ENCODE peak calls at places on chromosomes 7 and 10, in nine cellular contexts. W is stomach; R is cardiac muscle cell; E is fibroblast of mammary gland; J is epithelial cell of esophagus; V is GM10248; U is breast epithelium; D is OCI-LY7; L is CD4-positive, alpha-beta T cell. G is an unnamed sample.

GRCh38 chr10:5910323-5911100 is 20.5 kb downstream of the FBH1 start:
- DNase-seq in W (no peak), R (no peak), E (peak), J (no peak), V (no peak), U (no peak), D (no peak), L (no peak), G (no peak)

GRCh38 chr7:111736475-111736874 is 174.2 kb upstream of the IMMP2L start:
- DNase-seq in W (no peak), R (no peak), E (no peak), J (peak), V (no peak), U (no peak), D (no peak), L (no peak), G (no peak)

GRCh38 chr10:125811251-125811650 is 11.8 kb downstream of the UROS start:
- DNase-seq in W (no peak), R (no peak), E (no peak), J (no peak), V (no peak), U (no peak), D (no peak), L (no peak), G (peak)

GRCh38 chr10:100653238-100653956 is 92.0 kb upstream of the PAX2 start:
- DNase-seq in W (no peak), R (no peak), E (no peak), J (no peak), V (no peak), U (no peak), D (no peak), L (no peak), G (no peak)

GRCh38 chr7:138125598-138126111 is 49.4 kb downstream of the AKR1D1 start:
- DNase-seq in W (no peak), R (no peak), E (peak), J (peak), V (peak), U (no peak), D (no peak), L (no peak), G (peak)

GRCh38 chr7:158541330-158542010 is 46.2 kb downstream of the PTPRN2 start:
- DNase-seq in W (no peak), R (no peak), E (no peak), J (no peak), V (peak), U (no peak), D (peak), L (no peak), G (no peak)

GRCh38 chr7:5689118-5689517 is 92.3 kb downstream of the RNF216 start:
- DNase-seq in W (no peak), R (peak), E (peak), J (peak), V (no peak), U (no peak), D (no peak), L (peak), G (no peak)

GRCh38 chr7:141945356-141945755 is 1.4 kb downstream of the CLEC5A start:
- DNase-seq in W (no peak), R (no peak), E (peak), J (peak), V (no peak), U (no peak), D (no peak), L (no peak), G (no peak)

GRCh38 chr7:21429786-21430574 is 2.1 kb downstream of the SP4 start:
- DNase-seq in W (no peak), R (no peak), E (no peak), J (no peak), V (no peak), U (no peak), D (no peak), L (no peak), G (no peak)

GRCh38 chr10:70222340-70222794 is 10.9 kb downstream of the PPA1 start:
- DNase-seq in W (no peak), R (no peak), E (no peak), J (peak), V (no peak), U (peak), D (no peak), L (no peak), G (peak)

GRCh38 chr10:100192350-100192749 is 6.5 kb upstream of the ERLIN1 start:
- DNase-seq in W (no peak), R (no peak), E (no peak), J (no peak), V (no peak), U (no peak), D (no peak), L (no peak), G (no peak)

GRCh38 chr10:30556189-30556588 is 73.4 kb downstream of the LYZL2 start:
- DNase-seq in W (no peak), R (no peak), E (no peak), J (peak), V (no peak), U (no peak), D (no peak), L (no peak), G (no peak)

GRCh38 chr7:30285067-30285530 is 702 bp downstream of the ZNRF2 start:
- DNase-seq in W (peak), R (peak), E (peak), J (peak), V (peak), U (no peak), D (peak), L (peak), G (no peak)

GRCh38 chr10:29634105-29634504 is 666 bp downstream of the SVIL start:
- DNase-seq in W (no peak), R (no peak), E (no peak), J (peak), V (no peak), U (peak), D (no peak), L (no peak), G (no peak)

GRCh38 chr7:83824214-83824613 is 175.3 kb upstream of the SEMA3E start:
- DNase-seq in W (no peak), R (no peak), E (peak), J (peak), V (no peak), U (no peak), D (no peak), L (no peak), G (no peak)

GRCh38 chr10:14185501-14186045 is 145.2 kb downstream of the FRMD4A start:
- DNase-seq in W (no peak), R (peak), E (peak), J (peak), V (peak), U (no peak), D (peak), L (peak), G (peak)

GRCh38 chr7:79982151-79982770 is 152.4 kb upstream of the GNAI1 start:
- DNase-seq in W (no peak), R (no peak), E (peak), J (peak), V (no peak), U (no peak), D (no peak), L (no peak), G (peak)

GRCh38 chr7:135800560-135800959 is 51.9 kb upstream of the FAM180A start:
- DNase-seq in W (no peak), R (peak), E (no peak), J (no peak), V (no peak), U (no peak), D (no peak), L (no peak), G (no peak)

GRCh38 chr7:5596046-5596895 is 172.6 kb upstream of the TNRC18 start:
- DNase-seq in W (peak), R (peak), E (peak), J (peak), V (peak), U (peak), D (peak), L (peak), G (peak)

GRCh38 chr10:67725567-67725966 is 29.6 kb upstream of the CTNNA3 start:
- DNase-seq in W (no peak), R (no peak), E (no peak), J (no peak), V (no peak), U (no peak), D (no peak), L (no peak), G (no peak)

GRCh38 chr10:69895759-69896158 is 94.1 kb downstream of the COL13A1 start:
- DNase-seq in W (no peak), R (peak), E (peak), J (no peak), V (no peak), U (no peak), D (no peak), L (no peak), G (peak)

GRCh38 chr7:156818133-156818532 is 74.8 kb downstream of the LMBR1 start:
- DNase-seq in W (no peak), R (no peak), E (no peak), J (no peak), V (no peak), U (no peak), D (no peak), L (no peak), G (no peak)

GRCh38 chr7:156820445-156821063 is 72.4 kb downstream of the LMBR1 start:
- DNase-seq in W (no peak), R (no peak), E (no peak), J (no peak), V (no peak), U (no peak), D (no peak), L (no peak), G (no peak)

GRCh38 chr7:156811706-156812105 is 81.3 kb downstream of the LMBR1 start:
- DNase-seq in W (no peak), R (no peak), E (no peak), J (no peak), V (no peak), U (no peak), D (no peak), L (no peak), G (no peak)

GRCh38 chr7:156819733-156820295 is 73.2 kb downstream of the LMBR1 start:
- DNase-seq in W (no peak), R (no peak), E (no peak), J (no peak), V (no peak), U (no peak), D (no peak), L (no peak), G (no peak)

DNA sequence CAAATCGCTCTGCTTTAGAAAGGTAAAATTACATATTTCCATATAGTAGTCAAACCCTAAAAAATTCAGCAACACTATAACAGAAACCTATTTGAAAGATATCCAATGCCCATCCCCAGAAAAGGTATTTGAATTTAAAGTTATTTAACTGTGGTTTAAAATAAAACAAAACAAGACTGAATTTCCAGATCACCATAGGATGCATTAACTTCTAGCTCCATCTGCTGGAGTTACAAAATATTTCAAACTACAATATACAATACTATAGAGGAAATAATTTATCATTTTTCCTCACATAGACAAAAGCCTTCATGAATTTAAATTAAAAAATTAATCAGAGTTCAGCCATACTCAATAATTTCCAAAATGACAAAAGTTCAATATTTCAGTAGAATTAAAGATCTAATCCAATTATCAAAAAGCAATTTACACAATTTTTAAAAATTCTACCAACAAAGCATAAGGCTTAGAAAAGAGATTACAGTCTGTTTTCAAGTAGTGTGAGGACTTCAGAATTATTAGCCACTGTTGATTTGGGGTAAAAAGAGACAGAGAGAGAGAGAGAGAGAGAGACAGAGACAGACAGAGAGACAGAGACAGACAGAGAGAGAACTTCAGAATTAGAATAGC is 75.9 kb downstream of the LMBR1 start:
- DNase-seq in W (no peak), R (peak), E (peak), J (peak), V (peak), U (no peak), D (peak), L (no peak), G (peak)
- TF ChIP-seq CTCF in W (no peak), R (peak), E (peak), J (peak), V (peak), U (peak), D (peak), L (peak), G (peak)

GRCh38 chr7:29239638-29240037 is 45.1 kb downstream of the CHN2 start:
- DNase-seq in W (no peak), R (no peak), E (peak), J (peak), V (no peak), U (no peak), D (no peak), L (no peak), G (no peak)
- TF ChIP-seq CTCF in W (no peak), R (peak), E (peak), J (peak), V (no peak), U (no peak), D (peak), L (peak), G (peak)

GRCh38 chr10:73816917-73817729 is 5.7 kb upstream of the NDST2 start:
- DNase-seq in W (no peak), R (peak), E (no peak), J (no peak), V (no peak), U (no peak), D (no peak), L (no peak), G (no peak)

GRCh38 chr10:73814276-73814895 is 3.0 kb upstream of the NDST2 start:
- DNase-seq in W (no peak), R (no peak), E (no peak), J (no peak), V (no peak), U (no peak), D (no peak), L (no peak), G (no peak)

GRCh38 chr10:73813333-73813732 is 1.9 kb upstream of the NDST2 start:
- DNase-seq in W (no peak), R (no peak), E (no peak), J (no peak), V (no peak), U (no peak), D (no peak), L (no peak), G (no peak)

GRCh38 chr10:73815719-73816030 is 4.3 kb upstream of the NDST2 start:
- DNase-seq in W (no peak), R (no peak), E (no peak), J (no peak), V (no peak), U (no peak), D (no peak), L (no peak), G (no peak)

GRCh38 chr10:73814896-73815718 is 3.7 kb upstream of the NDST2 start:
- DNase-seq in W (no peak), R (no peak), E (peak), J (peak), V (no peak), U (no peak), D (peak), L (no peak), G (no peak)
- TF ChIP-seq CTCF in W (no peak), R (no peak), E (peak), J (peak), V (no peak), U (no peak), D (peak), L (peak), G (peak)

GRCh38 chr7:40199076-40199802 is 64.4 kb downstream of the SUGCT start:
- DNase-seq in W (no peak), R (peak), E (peak), J (peak), V (no peak), U (no peak), D (peak), L (no peak), G (peak)

GRCh38 chr7:40202851-40203250 is 68.0 kb downstream of the SUGCT start:
- DNase-seq in W (no peak), R (no peak), E (no peak), J (no peak), V (no peak), U (no peak), D (no peak), L (no peak), G (no peak)

GRCh38 chr7:40200791-40201190 is 66.0 kb downstream of the SUGCT start:
- DNase-seq in W (no peak), R (peak), E (peak), J (no peak), V (no peak), U (no peak), D (no peak), L (no peak), G (peak)

GRCh38 chr7:40194743-40195142 is 59.9 kb downstream of the SUGCT start:
- DNase-seq in W (no peak), R (peak), E (peak), J (peak), V (no peak), U (no peak), D (no peak), L (no peak), G (peak)

GRCh38 chr7:40197527-40197926 is 62.7 kb downstream of the SUGCT start:
- DNase-seq in W (no peak), R (no peak), E (peak), J (no peak), V (no peak), U (no peak), D (no peak), L (no peak), G (no peak)
- TF ChIP-seq CTCF in W (no peak), R (no peak), E (no peak), J (no peak), V (no peak), U (no peak), D (no peak), L (no peak), G (no peak)

DNA sequence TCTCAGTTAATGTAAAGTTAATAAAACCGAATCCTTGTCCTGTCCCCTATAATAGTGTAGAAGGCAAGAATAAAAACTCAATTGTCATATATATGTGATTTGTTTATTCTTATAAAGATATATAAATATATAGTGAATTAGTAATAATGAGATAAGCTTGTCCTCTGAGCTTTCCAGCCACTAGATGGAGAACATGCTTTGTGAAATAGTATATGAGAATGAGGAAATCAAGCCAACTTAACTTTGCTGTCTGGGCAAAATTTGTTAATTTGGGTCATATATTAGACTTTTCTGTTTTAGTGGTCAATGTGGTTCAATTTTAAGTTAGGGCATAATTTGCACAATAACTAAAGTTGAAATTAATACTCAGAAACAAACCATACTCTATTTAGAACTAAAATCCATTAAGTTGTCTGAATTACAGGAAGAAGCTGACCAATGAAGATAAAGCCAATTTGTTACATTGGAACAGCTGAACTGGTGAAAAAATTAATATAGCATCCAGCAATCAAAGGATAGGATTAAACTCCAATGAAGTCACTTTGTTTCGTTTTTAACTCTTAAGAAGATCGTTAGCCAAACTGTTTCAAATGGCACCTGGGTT is 595.0 kb downstream of the ARL4A start:
- DNase-seq in W (no peak), R (peak), E (peak), J (peak), V (no peak), U (no peak), D (peak), L (no peak), G (peak)
- TF ChIP-seq CTCF in W (no peak), R (peak), E (peak), J (peak), V (no peak), U (no peak), D (peak), L (no peak), G (peak)

GRCh38 chr7:121544199-121544598 is 148.1 kb upstream of the FAM3C start:
- DNase-seq in W (no peak), R (no peak), E (peak), J (no peak), V (no peak), U (no peak), D (no peak), L (no peak), G (no peak)
- TF ChIP-seq CTCF in W (no peak), R (no peak), E (peak), J (no peak), V (no peak), U (no peak), D (no peak), L (no peak), G (no peak)

GRCh38 chr10:86755454-86755739 is 1.0 kb upstream of the BMPR1A start:
- DNase-seq in W (no peak), R (no peak), E (no peak), J (no peak), V (no peak), U (no peak), D (no peak), L (no peak), G (no peak)

GRCh38 chr10:86756511-86757109 is at the start of gene BMPR1A:
- DNase-seq in W (peak), R (peak), E (peak), J (peak), V (peak), U (peak), D (no peak), L (no peak), G (peak)

GRCh38 chr10:86755740-86756510 is 494 bp upstream of the BMPR1A start:
- DNase-seq in W (peak), R (peak), E (peak), J (peak), V (peak), U (peak), D (peak), L (peak), G (peak)

GRCh38 chr10:86758231-86759072 is 2.0 kb downstream of the BMPR1A start:
- DNase-seq in W (no peak), R (peak), E (peak), J (peak), V (no peak), U (no peak), D (no peak), L (no peak), G (no peak)

GRCh38 chr10:86757110-86757790 is 831 bp downstream of the BMPR1A start:
- DNase-seq in W (peak), R (peak), E (peak), J (peak), V (no peak), U (peak), D (no peak), L (no peak), G (peak)
- TF ChIP-seq CTCF in W (no peak), R (peak), E (peak), J (peak), V (no peak), U (peak), D (no peak), L (no peak), G (peak)

DNA sequence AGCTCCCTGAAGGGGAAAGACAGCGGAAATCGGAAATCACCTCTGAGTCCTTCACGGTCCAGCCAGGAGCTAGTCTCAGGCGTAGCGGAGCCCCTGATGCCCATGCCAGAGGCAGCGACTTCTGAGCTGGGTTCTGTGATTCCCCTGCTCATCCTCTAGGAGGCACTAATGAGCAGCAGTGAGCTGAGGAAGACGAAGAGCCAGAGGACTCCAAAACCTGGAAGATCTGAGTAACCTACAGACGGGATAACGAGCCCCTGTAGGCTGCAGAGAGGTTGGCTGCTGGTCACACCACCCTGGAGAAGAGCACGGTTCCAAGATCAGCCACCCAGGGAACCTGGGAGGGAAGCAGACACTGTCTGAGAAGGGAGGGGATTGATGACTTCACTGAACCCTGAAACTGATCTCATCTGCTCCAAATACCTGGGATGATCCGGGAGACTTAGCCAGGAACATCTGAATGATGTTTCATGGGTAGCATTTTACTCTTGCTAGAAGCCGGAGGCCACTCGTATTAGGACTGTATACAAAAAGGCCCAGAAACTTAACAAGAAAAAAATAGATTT is 304.1 kb downstream of the PAXIP1 start:
- DNase-seq in W (no peak), R (no peak), E (no peak), J (no peak), V (no peak), U (no peak), D (peak), L (no peak), G (no peak)
- TF ChIP-seq CTCF in W (no peak), R (no peak), E (peak), J (no peak), V (peak), U (no peak), D (peak), L (no peak), G (no peak)

GRCh38 chr7:45920543-45921380 is at the start of gene IGFBP3:
- DNase-seq in W (no peak), R (peak), E (peak), J (peak), V (no peak), U (no peak), D (no peak), L (no peak), G (peak)

GRCh38 chr7:45921381-45921698 is 268 bp upstream of the IGFBP3 start:
- DNase-seq in W (no peak), R (no peak), E (no peak), J (no peak), V (no peak), U (no peak), D (no peak), L (no peak), G (no peak)

GRCh38 chr7:45919231-45919825 is 1.7 kb downstream of the IGFBP3 start:
- DNase-seq in W (no peak), R (no peak), E (no peak), J (no peak), V (no peak), U (no peak), D (no peak), L (no peak), G (no peak)

GRCh38 chr7:45918556-45918955 is 2.5 kb downstream of the IGFBP3 start:
- DNase-seq in W (no peak), R (no peak), E (no peak), J (no peak), V (no peak), U (no peak), D (no peak), L (no peak), G (no peak)

GRCh38 chr7:45919947-45920542 is 1.0 kb downstream of the IGFBP3 start:
- DNase-seq in W (no peak), R (no peak), E (no peak), J (no peak), V (no peak), U (no peak), D (no peak), L (no peak), G (no peak)
- TF ChIP-seq CTCF in W (no peak), R (no peak), E (no peak), J (no peak), V (no peak), U (no peak), D (no peak), L (no peak), G (no peak)

G was measured in HFFc6.